ENCODE peak calls at places on chromosomes 4 and X, in eight cellular contexts. One of them, this sample, is unnamed.
A peak's percentile ranks its signal among the peaks of the same experiment; 100 is the strongest.

GRCh38 chr4:78642934-78643333 is 91.4 kb downstream of the ANXA3 start:
- DNase-seq in ovary: no peak
- DNase-seq in right lobe of liver: no peak
- DNase-seq in body of pancreas: no peak
- DNase-seq in Peyer's patch: no peak
- DNase-seq in A549: no peak
- DNase-seq in cardiac muscle cell: no peak
- DNase-seq in colonic mucosa: peak; percentile 75
- DNase-seq in this sample: no peak

GRCh38 chrX:148333989-148334388 is 166.4 kb upstream of the AFF2 start:
- DNase-seq in colonic mucosa: no peak
- DNase-seq in body of pancreas: no peak
- DNase-seq in Peyer's patch: no peak
- DNase-seq in cardiac muscle cell: no peak
- DNase-seq in right lobe of liver: no peak
- DNase-seq in ovary: no peak
- DNase-seq in A549: no peak
- DNase-seq in this sample: no peak

GRCh38 chr4:94621491-94622080 is 136.2 kb upstream of the BMPR1B start:
- DNase-seq in A549: peak; percentile 57
- DNase-seq in Peyer's patch: no peak
- DNase-seq in colonic mucosa: peak; percentile 23
- DNase-seq in ovary: no peak
- DNase-seq in right lobe of liver: no peak
- DNase-seq in body of pancreas: peak; percentile 19
- DNase-seq in cardiac muscle cell: peak; percentile 53
- DNase-seq in this sample: no peak

GRCh38 chr4:119697887-119698393 is 69.3 kb upstream of the PDE5A start:
- DNase-seq in Peyer's patch: no peak
- DNase-seq in colonic mucosa: no peak
- DNase-seq in A549: no peak
- DNase-seq in cardiac muscle cell: no peak
- DNase-seq in body of pancreas: no peak
- DNase-seq in ovary: no peak
- DNase-seq in right lobe of liver: no peak
- DNase-seq in this sample: no peak

GRCh38 chrX:138756234-138756633 is 44.7 kb upstream of the FGF13 start:
- DNase-seq in body of pancreas: no peak
- DNase-seq in colonic mucosa: peak; percentile 18
- DNase-seq in cardiac muscle cell: peak; percentile 77
- DNase-seq in A549: peak; percentile 11
- DNase-seq in right lobe of liver: no peak
- DNase-seq in ovary: peak; percentile 44
- DNase-seq in Peyer's patch: no peak
- DNase-seq in this sample: peak; percentile 20

GRCh38 chr4:90306810-90307209 is 179.6 kb downstream of the CCSER1 start:
- DNase-seq in body of pancreas: no peak
- DNase-seq in A549: no peak
- DNase-seq in cardiac muscle cell: no peak
- DNase-seq in colonic mucosa: no peak
- DNase-seq in Peyer's patch: no peak
- DNase-seq in ovary: no peak
- DNase-seq in right lobe of liver: no peak
- DNase-seq in this sample: no peak

GRCh38 chr4:144808034-144808433 is 162.1 kb downstream of the HHIP start:
- DNase-seq in colonic mucosa: no peak
- DNase-seq in cardiac muscle cell: no peak
- DNase-seq in A549: peak; percentile 4
- DNase-seq in right lobe of liver: no peak
- DNase-seq in body of pancreas: no peak
- DNase-seq in ovary: no peak
- DNase-seq in Peyer's patch: no peak
- DNase-seq in this sample: no peak

GRCh38 chr4:142264961-142265360 is 581.1 kb downstream of the INPP4B start:
- DNase-seq in cardiac muscle cell: peak; percentile 19
- DNase-seq in A549: peak; percentile 2
- DNase-seq in Peyer's patch: no peak
- DNase-seq in body of pancreas: no peak
- DNase-seq in ovary: no peak
- DNase-seq in colonic mucosa: no peak
- DNase-seq in right lobe of liver: no peak
- DNase-seq in this sample: no peak

GRCh38 chr4:150119492-150119891 is 41.2 kb downstream of the DCLK2 start:
- DNase-seq in ovary: no peak
- DNase-seq in right lobe of liver: no peak
- DNase-seq in body of pancreas: no peak
- DNase-seq in cardiac muscle cell: no peak
- DNase-seq in A549: peak; percentile 35
- DNase-seq in colonic mucosa: no peak
- DNase-seq in Peyer's patch: no peak
- DNase-seq in this sample: no peak

GRCh38 chr4:1504786-1505500 is 98.7 kb upstream of the NKX1-1 start:
- DNase-seq in Peyer's patch: no peak
- DNase-seq in cardiac muscle cell: no peak
- DNase-seq in body of pancreas: no peak
- DNase-seq in colonic mucosa: no peak
- DNase-seq in right lobe of liver: no peak
- DNase-seq in A549: peak; percentile 7
- DNase-seq in ovary: peak; percentile 11
- DNase-seq in this sample: no peak

GRCh38 chr4:38072578-38072977 is 112.4 kb downstream of the PTTG2 start:
- DNase-seq in A549: no peak
- DNase-seq in cardiac muscle cell: no peak
- DNase-seq in ovary: no peak
- DNase-seq in Peyer's patch: no peak
- DNase-seq in body of pancreas: no peak
- DNase-seq in right lobe of liver: no peak
- DNase-seq in colonic mucosa: no peak
- DNase-seq in this sample: no peak

GRCh38 chr4:38067499-38067898 is 107.3 kb downstream of the PTTG2 start:
- DNase-seq in cardiac muscle cell: no peak
- DNase-seq in colonic mucosa: no peak
- DNase-seq in Peyer's patch: no peak
- DNase-seq in A549: no peak
- DNase-seq in body of pancreas: no peak
- DNase-seq in right lobe of liver: no peak
- DNase-seq in ovary: no peak
- DNase-seq in this sample: no peak

GRCh38 chr4:38071801-38072567 is 111.8 kb downstream of the PTTG2 start:
- DNase-seq in ovary: no peak
- DNase-seq in colonic mucosa: no peak
- DNase-seq in Peyer's patch: no peak
- DNase-seq in A549: no peak
- DNase-seq in cardiac muscle cell: peak; percentile 34
- DNase-seq in right lobe of liver: peak; percentile 71
- DNase-seq in body of pancreas: no peak
- DNase-seq in this sample: no peak

GRCh38 chr4:38068107-38068506 is 107.9 kb downstream of the PTTG2 start:
- DNase-seq in right lobe of liver: no peak
- DNase-seq in A549: no peak
- DNase-seq in body of pancreas: no peak
- DNase-seq in cardiac muscle cell: no peak
- DNase-seq in colonic mucosa: no peak
- DNase-seq in ovary: no peak
- DNase-seq in Peyer's patch: no peak
- DNase-seq in this sample: no peak

DNA sequence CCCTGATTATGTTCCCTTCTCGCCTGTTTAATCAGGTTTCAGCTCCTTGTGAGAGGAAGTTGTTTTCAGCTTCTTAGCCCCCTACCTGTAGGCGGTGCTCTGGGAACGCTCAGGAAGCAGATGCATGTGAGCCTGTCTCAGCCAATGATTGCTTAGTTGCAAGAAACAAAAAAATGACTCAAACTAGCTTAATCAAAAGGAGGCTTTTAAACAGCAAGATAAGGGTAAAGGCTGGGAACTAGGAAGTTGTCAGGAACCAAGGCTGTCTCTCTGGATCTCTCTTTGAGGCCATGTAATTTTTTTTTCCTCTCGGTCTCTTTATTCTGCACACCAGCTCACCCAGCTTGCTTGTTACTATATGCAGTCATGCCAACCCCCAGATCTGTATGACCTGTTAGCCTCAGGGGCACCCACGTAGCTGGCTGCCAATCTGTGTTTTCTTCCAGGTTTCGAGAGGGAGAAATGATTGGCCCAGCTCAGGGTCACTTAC is 109.1 kb downstream of the PTTG2 start:
- DNase-seq in right lobe of liver: no peak
- DNase-seq in ovary: peak; percentile 78
- DNase-seq in cardiac muscle cell: peak; percentile 49
- DNase-seq in A549: peak; percentile 71
- DNase-seq in Peyer's patch: no peak
- DNase-seq in body of pancreas: peak; percentile 84
- DNase-seq in colonic mucosa: peak; percentile 85
- DNase-seq in this sample: peak; percentile 75
- TF ChIP-seq CTCF in right lobe of liver: peak; percentile 12
- TF ChIP-seq CTCF in ovary: peak; percentile 75
- TF ChIP-seq CTCF in cardiac muscle cell: peak; percentile 89
- TF ChIP-seq CTCF in A549: peak; percentile 56
- TF ChIP-seq CTCF in Peyer's patch: no peak
- TF ChIP-seq CTCF in body of pancreas: peak; percentile 94
- TF ChIP-seq CTCF in colonic mucosa: peak; percentile 42
- TF ChIP-seq CTCF in this sample: peak; percentile 56

GRCh38 chrX:101931104-101931493 is 728 bp downstream of the ZMAT1 start:
- DNase-seq in cardiac muscle cell: no peak
- DNase-seq in ovary: no peak
- DNase-seq in A549: peak; percentile 0
- DNase-seq in Peyer's patch: no peak
- DNase-seq in body of pancreas: no peak
- DNase-seq in right lobe of liver: no peak
- DNase-seq in colonic mucosa: no peak
- DNase-seq in this sample: no peak
- H3K27ac ChIP-seq in cardiac muscle cell: peak overlapping the region; percentile 94
- H3K27ac ChIP-seq in ovary: peak overlapping the region; percentile 86
- H3K27ac ChIP-seq in A549: peak overlapping the region; percentile 78
- H3K27ac ChIP-seq in Peyer's patch: peak overlapping the region; percentile 98
- H3K27ac ChIP-seq in body of pancreas: peak overlapping the region; percentile 90
- H3K27ac ChIP-seq in right lobe of liver: no peak overlapping the region
- H3K27ac ChIP-seq in colonic mucosa: peak overlapping the region; percentile 80
- H3K27ac ChIP-seq in this sample: peak overlapping the region; percentile 82

DNA sequence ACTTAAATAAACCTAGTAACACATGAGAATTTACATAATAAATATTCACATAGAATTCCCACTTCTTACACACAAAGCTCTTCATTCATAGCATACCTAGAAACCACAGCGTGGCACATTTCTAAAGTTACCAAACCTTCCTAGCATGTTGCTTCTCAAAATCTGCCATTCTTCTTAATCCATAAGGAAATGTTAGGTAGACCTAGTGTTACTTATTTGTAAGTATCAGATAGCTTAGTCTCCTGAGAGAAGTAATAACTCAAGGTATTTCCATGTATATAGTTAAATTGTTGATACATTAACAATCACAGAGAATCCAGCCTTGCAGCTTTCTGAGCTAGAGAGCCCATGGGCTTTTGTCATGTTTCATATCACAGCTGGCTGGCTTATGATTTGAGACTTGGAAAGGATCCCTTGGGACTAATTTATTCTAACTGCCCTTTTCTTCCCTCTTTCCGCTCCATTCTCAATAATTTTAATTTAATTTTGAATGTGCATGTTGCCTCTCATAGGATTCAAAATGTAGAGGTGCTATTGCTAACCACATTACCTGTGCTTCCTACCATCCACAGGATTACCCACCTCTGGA is 17.6 kb downstream of the SH3RF1 start:
- DNase-seq in A549: no peak
- DNase-seq in cardiac muscle cell: no peak
- DNase-seq in right lobe of liver: no peak
- DNase-seq in body of pancreas: no peak
- DNase-seq in colonic mucosa: no peak
- DNase-seq in Peyer's patch: no peak
- DNase-seq in ovary: no peak
- DNase-seq in this sample: no peak
- H3K4me1 ChIP-seq in A549: peaks cover 90% of the 10 kb centered on the region
- H3K4me1 ChIP-seq in cardiac muscle cell: peaks cover 20% of the 10 kb centered on the region
- H3K4me1 ChIP-seq in right lobe of liver: no peaks in the 10 kb centered on the region
- H3K4me1 ChIP-seq in body of pancreas: peaks cover 91% of the 10 kb centered on the region
- H3K4me1 ChIP-seq in colonic mucosa: peaks cover 17% of the 10 kb centered on the region
- H3K4me1 ChIP-seq in Peyer's patch: no peaks in the 10 kb centered on the region
- H3K4me1 ChIP-seq in ovary: peaks cover 20% of the 10 kb centered on the region
- H3K4me1 ChIP-seq in this sample: peaks cover 39% of the 10 kb centered on the region

DNA sequence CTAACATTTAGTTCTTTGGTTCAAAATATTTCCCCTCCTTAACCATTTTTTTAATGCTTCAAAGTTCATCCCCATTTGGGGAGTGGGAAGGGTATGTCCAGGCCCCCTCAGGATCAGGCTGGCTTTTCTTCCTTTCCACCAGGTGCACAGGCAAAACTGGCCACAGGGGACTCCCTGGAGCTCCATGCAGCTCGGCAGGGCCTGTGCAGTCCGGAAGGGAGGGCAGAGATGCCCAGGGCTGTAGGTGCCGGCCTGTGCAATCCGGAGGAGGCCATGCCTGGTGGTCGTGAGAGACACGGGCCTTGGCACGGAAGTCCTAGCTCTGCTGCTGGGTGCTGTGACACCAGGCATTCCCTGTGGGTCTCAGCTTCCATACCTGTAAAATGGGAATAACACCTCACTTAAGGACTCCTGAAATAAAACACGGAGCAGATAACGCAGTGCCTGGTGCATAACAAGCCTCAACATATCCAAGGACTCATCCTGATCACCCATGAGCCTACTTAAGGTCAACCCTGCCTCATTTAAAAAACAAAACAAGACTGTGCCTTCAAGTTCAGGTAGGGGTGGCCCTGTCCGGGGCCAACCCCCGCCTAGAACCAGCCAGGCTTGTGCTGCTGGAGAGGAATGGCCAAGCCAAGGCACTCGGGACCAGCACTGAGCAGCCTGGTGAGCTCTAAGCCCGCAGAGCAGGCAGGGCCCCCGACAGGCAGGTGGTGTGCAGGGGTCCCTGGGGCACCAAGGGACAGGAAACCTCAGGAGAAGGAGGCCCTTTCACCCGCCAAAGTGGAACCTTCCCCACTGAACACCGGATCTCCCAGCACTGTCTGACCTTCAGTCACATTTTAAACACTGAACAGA is 21.2 kb upstream of the CYP4V2 start:
- DNase-seq in Peyer's patch: no peak
- DNase-seq in body of pancreas: no peak
- DNase-seq in cardiac muscle cell: no peak
- DNase-seq in colonic mucosa: no peak
- DNase-seq in right lobe of liver: no peak
- DNase-seq in ovary: no peak
- DNase-seq in A549: no peak
- DNase-seq in this sample: no peak
- TF ChIP-seq CTCF in Peyer's patch: no peak
- TF ChIP-seq CTCF in body of pancreas: no peak
- TF ChIP-seq CTCF in cardiac muscle cell: no peak
- TF ChIP-seq CTCF in colonic mucosa: no peak
- TF ChIP-seq CTCF in right lobe of liver: no peak
- TF ChIP-seq CTCF in ovary: no peak
- TF ChIP-seq CTCF in A549: no peak
- TF ChIP-seq CTCF in this sample: no peak